ENCODE peak calls at places on chromosomes 5 and 9, in ten cellular contexts. L, X, P, J, D, Q, Y, B, N and M are unnamed samples.
A peak's percentile ranks its signal among the peaks of the same experiment; 100 is the strongest.

GRCh38 chr5:42876375-42876844 is 64.7 kb upstream of the SELENOP start:
- DNase-seq in L (peak; percentile 75), X (no peak), P (no peak), J (no peak), D (no peak), Q (no peak), Y (no peak), B (no peak), N (no peak), M (no peak)

GRCh38 chr9:10661376-10661775 is 48.6 kb upstream of the PTPRD start:
- DNase-seq in L (no peak), X (no peak), P (no peak), J (no peak), D (no peak), Q (no peak), Y (no peak), B (no peak), N (no peak), M (no peak)

GRCh38 chr5:114412509-114413171 is 50.8 kb downstream of the KCNN2 start:
- DNase-seq in L (no peak), X (no peak), P (no peak), J (no peak), D (no peak), Q (no peak), Y (no peak), B (no peak), N (no peak), M (no peak)

GRCh38 chr9:133098871-133099270 is 22.2 kb downstream of the RALGDS start:
- DNase-seq in L (no peak), X (no peak), P (no peak), J (no peak), D (no peak), Q (no peak), Y (no peak), B (no peak), N (no peak), M (no peak)

GRCh38 chr5:160506006-160507004 is 84.7 kb downstream of the PTTG1 start:
- DNase-seq in L (no peak), X (no peak), P (no peak), J (peak; percentile 23), D (peak; percentile 77), Q (peak; percentile 53), Y (peak; percentile 73), B (no peak), N (no peak), M (peak; percentile 86)

GRCh38 chr9:21017092-21017491 is 14.3 kb downstream of the HACD4 start:
- DNase-seq in L (no peak), X (no peak), P (no peak), J (no peak), D (no peak), Q (no peak), Y (no peak), B (no peak), N (no peak), M (no peak)

GRCh38 chr5:170570492-170570891 is 66.7 kb downstream of the KCNIP1 start:
- DNase-seq in L (no peak), X (no peak), P (no peak), J (no peak), D (no peak), Q (no peak), Y (no peak), B (no peak), N (no peak), M (no peak)

GRCh38 chr5:10301842-10302610 is 5.7 kb downstream of the CMBL start:
- DNase-seq in L (no peak), X (peak; percentile 96), P (no peak), J (no peak), D (no peak), Q (no peak), Y (no peak), B (peak; percentile 91), N (peak; percentile 78), M (no peak)

GRCh38 chr5:98827161-98827560 is 53.7 kb downstream of the RGMB start:
- DNase-seq in L (peak; percentile 35), X (no peak), P (no peak), J (peak; percentile 53), D (peak; percentile 57), Q (no peak), Y (no peak), B (no peak), N (no peak), M (peak; percentile 14)

DNA sequence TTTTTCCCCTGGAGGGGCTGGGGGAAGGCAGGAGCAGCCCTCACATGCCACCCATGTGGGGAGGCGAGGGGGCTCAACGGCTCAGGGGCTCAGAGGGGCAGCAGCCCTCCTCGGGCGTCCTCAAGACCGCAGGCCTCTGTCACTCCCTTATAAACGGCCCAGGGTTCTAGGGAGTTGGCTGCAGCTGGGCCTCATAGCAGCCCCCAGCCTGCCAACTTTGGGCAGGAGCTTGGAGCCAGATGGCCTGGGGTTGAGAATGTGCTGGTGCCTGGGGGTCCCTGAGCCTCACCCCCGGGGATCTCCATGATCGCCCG is 51.0 kb upstream of the RNU6ATAC start:
- DNase-seq in L (no peak), X (no peak), P (no peak), J (no peak), D (no peak), Q (no peak), Y (no peak), B (no peak), N (no peak), M (no peak)
- H3K27ac ChIP-seq in L (no peak overlapping the region), X (peak overlapping the region; percentile 73), P (peak overlapping the region; percentile 51), J (no peak overlapping the region), D (no peak overlapping the region), Q (no peak overlapping the region), Y (peak overlapping the region; percentile 93), B (peak overlapping the region; percentile 4), N (no peak overlapping the region), M (no peak overlapping the region)

GRCh38 chr5:159030357-159030756 is 69.4 kb downstream of the EBF1 start:
- DNase-seq in L (no peak), X (no peak), P (no peak), J (peak; percentile 78), D (peak; percentile 10), Q (no peak), Y (no peak), B (no peak), N (no peak), M (no peak)
- H3K27ac ChIP-seq in L (no peak overlapping the region), X (no peak overlapping the region), P (no peak overlapping the region), J (no peak overlapping the region), D (no peak overlapping the region), Q (no peak overlapping the region), Y (no peak overlapping the region), B (no peak overlapping the region), N (peak overlapping the region; percentile 57), M (no peak overlapping the region)

GRCh38 chr9:93464395-93464794 is 11.0 kb upstream of the FAM120AOS start:
- DNase-seq in L (no peak), X (no peak), P (no peak), J (no peak), D (no peak), Q (no peak), Y (no peak), B (no peak), N (no peak), M (no peak)

GRCh38 chr9:93466416-93467061 is 13.2 kb upstream of the FAM120AOS start:
- DNase-seq in L (no peak), X (no peak), P (no peak), J (no peak), D (no peak), Q (no peak), Y (no peak), B (no peak), N (no peak), M (no peak)

GRCh38 chr9:93463638-93464248 is 10.4 kb upstream of the FAM120AOS start:
- DNase-seq in L (no peak), X (no peak), P (no peak), J (no peak), D (no peak), Q (no peak), Y (no peak), B (no peak), N (no peak), M (no peak)

GRCh38 chr9:93465853-93466252 is 12.5 kb upstream of the FAM120AOS start:
- DNase-seq in L (no peak), X (no peak), P (no peak), J (no peak), D (no peak), Q (no peak), Y (no peak), B (no peak), N (no peak), M (no peak)

DNA sequence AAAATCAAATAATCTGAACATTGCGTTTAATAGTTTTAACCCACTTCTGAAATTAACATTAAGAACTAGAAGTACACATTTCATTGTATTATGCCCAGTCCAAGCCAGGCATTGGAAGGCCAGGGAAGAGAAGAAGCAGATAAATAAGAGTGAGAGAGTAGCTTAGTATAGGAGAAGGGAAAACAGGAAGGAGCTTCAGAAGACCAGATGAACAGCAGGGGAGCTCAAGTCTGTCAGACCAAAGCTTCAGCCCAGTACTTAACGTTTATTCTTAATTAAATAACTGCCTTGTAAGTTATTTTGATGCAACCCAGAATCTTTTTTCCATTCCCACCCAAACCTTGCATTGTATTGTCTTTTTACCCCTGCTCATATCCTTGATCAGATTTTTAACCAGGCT is 11.5 kb upstream of the FAM120AOS start:
- DNase-seq in L (no peak), X (no peak), P (no peak), J (no peak), D (peak; percentile 70), Q (no peak), Y (no peak), B (no peak), N (no peak), M (no peak)
- H3K27ac ChIP-seq in L (peak overlapping the region; percentile 16), X (peak overlapping the region; percentile 27), P (no peak overlapping the region), J (no peak overlapping the region), D (no peak overlapping the region), Q (no peak overlapping the region), Y (no peak overlapping the region), B (peak overlapping the region; percentile 0), N (no peak overlapping the region), M (no peak overlapping the region)

GRCh38 chr9:107931071-107931715 is 441.6 kb upstream of the KLF4 start:
- DNase-seq in L (no peak), X (no peak), P (no peak), J (no peak), D (peak; percentile 66), Q (no peak), Y (no peak), B (no peak), N (no peak), M (no peak)

GRCh38 chr9:107933042-107933441 is 443.5 kb upstream of the KLF4 start:
- DNase-seq in L (no peak), X (no peak), P (no peak), J (peak; percentile 9), D (no peak), Q (no peak), Y (no peak), B (no peak), N (no peak), M (no peak)

GRCh38 chr9:107929439-107929838 is 439.9 kb upstream of the KLF4 start:
- DNase-seq in L (no peak), X (peak; percentile 71), P (no peak), J (no peak), D (no peak), Q (no peak), Y (no peak), B (peak; percentile 33), N (peak; percentile 80), M (no peak)

GRCh38 chr9:107932036-107932435 is 442.5 kb upstream of the KLF4 start:
- DNase-seq in L (no peak), X (no peak), P (no peak), J (no peak), D (no peak), Q (no peak), Y (no peak), B (no peak), N (no peak), M (no peak)

DNA sequence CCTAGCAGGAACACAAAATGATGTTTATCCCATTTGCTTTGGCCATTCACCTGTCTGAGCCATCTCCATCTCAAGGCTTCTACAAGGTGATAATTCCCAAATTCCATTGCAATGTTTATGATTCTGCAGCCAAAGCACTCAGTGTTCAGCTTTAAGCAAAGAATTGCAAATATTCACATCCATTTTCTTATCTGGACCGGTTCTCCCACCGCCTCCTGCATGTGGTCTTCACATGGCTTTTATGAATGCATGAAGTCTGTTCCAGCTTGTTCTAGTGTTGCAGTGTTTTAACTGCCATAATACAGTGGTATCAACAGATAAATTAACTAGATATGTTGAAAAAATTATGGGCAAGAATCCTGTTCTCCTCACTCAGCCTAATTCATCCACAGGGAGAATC is 443.0 kb upstream of the KLF4 start:
- DNase-seq in L (no peak), X (no peak), P (no peak), J (no peak), D (no peak), Q (no peak), Y (no peak), B (no peak), N (no peak), M (no peak)
- H3K27ac ChIP-seq in L (no peak overlapping the region), X (no peak overlapping the region), P (no peak overlapping the region), J (no peak overlapping the region), D (no peak overlapping the region), Q (no peak overlapping the region), Y (no peak overlapping the region), B (no peak overlapping the region), N (no peak overlapping the region), M (no peak overlapping the region)